ENCODE peak calls at places on chromosomes 13 and 19, in six cellular contexts. Z is fibroblast of mammary gland, Q is iPS DF 6.9, I is MG63, O is BJ, R is neural progenitor cell. U is an unnamed sample.
A peak's percentile ranks its signal among the peaks of the same experiment; 100 is the strongest.

GRCh38 chr19:42465827-42466280 is 23.1 kb upstream of the CXCL17 start:
- DNase-seq in Z (no peak), O (no peak), R (no peak), I (no peak), Q (no peak), U (no peak)

GRCh38 chr19:47013041-47013517 is 6.6 kb upstream of the NPAS1 start:
- DNase-seq in Z (peak; percentile 59), R (peak; percentile 86), O (no peak), I (peak; percentile 81), Q (no peak), U (peak; percentile 87)

GRCh38 chr13:104779311-104779710 is 1713.1 kb upstream of the SLC10A2 start:
- DNase-seq in I (no peak), Z (peak; percentile 36), O (peak; percentile 19), R (peak; percentile 21), Q (no peak), U (no peak)

GRCh38 chr19:46890423-46891170 is 29.8 kb downstream of the ARHGAP35 start:
- DNase-seq in Z (peak; percentile 96), R (no peak), Q (no peak), O (peak; percentile 97), I (peak; percentile 69), U (no peak)

GRCh38 chr13:99307648-99308339 is 595 bp upstream of the GPR183 start:
- DNase-seq in O (no peak), R (no peak), Q (no peak), Z (peak; percentile 83), I (peak; percentile 67), U (no peak)

GRCh38 chr19:46718157-46718933 is 1.4 kb upstream of the PRKD2 start:
- DNase-seq in I (no peak), R (peak; percentile 30), O (no peak), Z (no peak), Q (no peak), U (peak; percentile 36)

GRCh38 chr13:111936267-111936925 is 130.6 kb upstream of the SOX1 start:
- DNase-seq in O (no peak), Z (no peak), R (no peak), Q (no peak), I (no peak), U (no peak)

GRCh38 chr19:11680689-11681302 is 58.0 kb downstream of the ZNF823 start:
- DNase-seq in R (no peak), Q (no peak), O (no peak), I (no peak), Z (no peak), U (no peak)

GRCh38 chr13:107375701-107376350 is 807.9 kb upstream of the ARGLU1 start:
- DNase-seq in O (no peak), Q (no peak), R (no peak), I (no peak), Z (no peak), U (no peak)

GRCh38 chr19:44848036-44848804 is 2.1 kb downstream of the NECTIN2 start:
- DNase-seq in O (no peak), I (no peak), R (peak; percentile 67), Q (no peak), Z (peak; percentile 54), U (peak; percentile 57)

GRCh38 chr19:17393914-17394313 is at the start of gene CCDC194:
- DNase-seq in I (no peak), Z (no peak), Q (no peak), R (no peak), O (no peak), U (no peak)
- H3K4me3 ChIP-seq in I (no peak within 1 kb of the TSS), Z (no peak within 1 kb of the TSS), Q (no peak within 1 kb of the TSS), R (no peak within 1 kb of the TSS), O (no peak within 1 kb of the TSS), U (no peak within 1 kb of the TSS)

GRCh38 chr19:547836-548720 is 4.2 kb downstream of the GZMM start:
- DNase-seq in R (no peak), Q (no peak), I (no peak), O (no peak), Z (no peak), U (no peak)

GRCh38 chr19:548841-549830 is 5.3 kb downstream of the GZMM start:
- DNase-seq in O (no peak), I (no peak), R (no peak), Z (no peak), Q (no peak), U (no peak)

GRCh38 chr19:543912-544608 is at the start of gene GZMM:
- DNase-seq in Z (no peak), Q (no peak), I (no peak), O (no peak), R (no peak), U (no peak)

GRCh38 chr19:542173-542866 is 1.5 kb upstream of the GZMM start:
- DNase-seq in O (no peak), Z (no peak), I (no peak), R (no peak), Q (no peak), U (no peak)

DNA sequence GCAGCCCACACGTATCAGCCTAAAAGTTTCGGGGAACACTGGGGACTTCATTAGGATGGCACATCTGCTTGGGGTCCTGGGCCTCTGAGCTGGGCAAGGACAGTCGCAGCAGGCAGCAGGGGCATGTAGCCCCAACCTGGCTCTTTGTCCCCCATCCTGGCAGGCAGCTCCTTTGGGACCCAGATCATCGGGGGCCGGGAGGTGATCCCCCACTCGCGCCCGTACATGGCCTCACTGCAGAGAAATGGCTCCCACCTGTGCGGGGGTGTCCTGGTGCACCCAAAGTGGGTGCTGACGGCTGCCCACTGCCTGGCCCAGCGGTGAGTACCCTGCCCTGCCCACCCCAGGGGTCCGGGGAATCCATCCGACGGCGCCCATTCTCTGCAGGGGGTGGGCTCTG is 3.3 kb downstream of the GZMM start:
- DNase-seq in O (no peak), Q (no peak), R (no peak), I (no peak), Z (no peak), U (no peak)
- H3K4me3 ChIP-seq in O (no peak overlapping the region), Q (no peak overlapping the region), R (no peak overlapping the region), I (no peak overlapping the region), Z (no peak overlapping the region), U (no peak overlapping the region)

DNA sequence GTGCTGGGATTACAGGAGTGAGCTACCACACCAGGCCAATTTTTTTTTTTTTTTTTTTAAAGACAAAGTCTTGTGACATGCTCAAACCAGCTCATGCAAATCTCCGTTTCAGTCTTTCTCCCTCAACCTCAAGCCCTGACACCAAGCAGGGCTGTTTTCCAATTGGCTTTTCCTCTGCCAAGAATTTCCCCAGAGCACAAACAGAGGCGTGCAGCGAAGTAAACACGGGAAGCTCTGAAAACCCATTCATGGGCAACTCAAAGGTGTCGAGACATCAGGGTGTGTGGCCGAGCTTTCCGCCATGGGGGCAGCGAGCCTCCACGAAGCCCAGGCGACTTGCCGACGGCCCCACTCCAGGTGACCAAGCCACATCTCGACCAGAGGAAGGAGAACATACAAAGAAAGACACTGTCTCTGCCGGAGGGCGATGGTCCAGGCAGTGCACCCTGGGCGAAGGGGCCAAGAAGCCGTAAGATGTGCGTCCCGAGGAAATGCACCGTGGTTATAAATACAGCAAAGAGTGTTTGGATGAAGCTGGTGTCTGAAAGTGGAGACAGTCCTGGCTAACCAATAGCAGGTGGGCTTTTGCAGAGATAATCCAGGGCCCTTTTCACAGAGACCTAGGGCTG is 69.9 kb downstream of the INSR start:
- DNase-seq in O (no peak), I (peak; percentile 56), Q (no peak), R (no peak), Z (peak; percentile 68), U (no peak)
- H3K4me3 ChIP-seq in O (no peak overlapping the region), I (no peak overlapping the region), Q (no peak overlapping the region), R (no peak overlapping the region), Z (no peak overlapping the region), U (no peak overlapping the region)

GRCh38 chr19:40672038-40672437 is 18.4 kb downstream of the NUMBL start:
- DNase-seq in I (no peak), Q (no peak), Z (no peak), O (no peak), R (no peak), U (no peak)

GRCh38 chr19:40668991-40669614 is 21.3 kb downstream of the NUMBL start:
- DNase-seq in Q (no peak), O (no peak), I (no peak), Z (no peak), R (no peak), U (no peak)

GRCh38 chr19:40673377-40673776 is 17.1 kb downstream of the NUMBL start:
- DNase-seq in R (no peak), Q (no peak), O (no peak), I (no peak), Z (no peak), U (no peak)

GRCh38 chr19:40672573-40673299 is 17.7 kb downstream of the NUMBL start:
- DNase-seq in R (no peak), I (no peak), O (no peak), Q (no peak), Z (no peak), U (no peak)

GRCh38 chr19:40671404-40671803 is 19.0 kb downstream of the NUMBL start:
- DNase-seq in O (no peak), Z (no peak), Q (no peak), R (no peak), I (no peak), U (no peak)
- H3K4me3 ChIP-seq in O (no peak overlapping the region), Z (no peak overlapping the region), Q (no peak overlapping the region), R (no peak overlapping the region), I (no peak overlapping the region), U (no peak overlapping the region)

GRCh38 chr13:77697208-77698103 is at the start of gene SLAIN1:
- DNase-seq in O (no peak), Z (peak; percentile 5), I (peak; percentile 47), Q (peak; percentile 61), R (peak; percentile 95), U (peak; percentile 72)
- H3K4me3 ChIP-seq in O (peak within 1 kb of the TSS; percentile 39), Z (peak within 1 kb of the TSS; percentile 16), I (peak within 1 kb of the TSS; percentile 6), Q (peak within 1 kb of the TSS; percentile 86), R (peak within 1 kb of the TSS; percentile 83), U (peak within 1 kb of the TSS; percentile 83)

U was measured in WERI-Rb-1.